ENCODE peak calls at places on chromosomes 16 and 17, in four cellular contexts. One of them, this sample, is unnamed.
A peak's percentile ranks its signal among the peaks of the same experiment; 100 is the strongest.

GRCh38 chr17:35807371-35808144 is 1.7 kb upstream of the TAF15 start:
- DNase-seq in IMR-90: peak; percentile 74
- DNase-seq in stimulated activated CD4-positive, alpha-beta T cell treated with anti-CD3 and anti-CD28 coated beads, Interleukin-1b, Interleukin-23, amount 100 ng/mL, for 24 hours: no peak
- DNase-seq in fibroblast of mammary gland: peak; percentile 53
- DNase-seq in this sample: no peak

GRCh38 chr17:60141111-60142018 is 8.4 kb upstream of the CA4 start:
- DNase-seq in stimulated activated CD4-positive, alpha-beta T cell treated with anti-CD3 and anti-CD28 coated beads, Interleukin-1b, Interleukin-23, amount 100 ng/mL, for 24 hours: no peak
- DNase-seq in fibroblast of mammary gland: no peak
- DNase-seq in IMR-90: peak; percentile 13
- DNase-seq in this sample: no peak

GRCh38 chr17:33389506-33390141 is 96.5 kb upstream of the ASIC2 start:
- DNase-seq in fibroblast of mammary gland: peak; percentile 2
- DNase-seq in IMR-90: no peak
- DNase-seq in stimulated activated CD4-positive, alpha-beta T cell treated with anti-CD3 and anti-CD28 coated beads, Interleukin-1b, Interleukin-23, amount 100 ng/mL, for 24 hours: no peak
- DNase-seq in this sample: no peak

GRCh38 chr17:35322749-35323148 is 50.7 kb downstream of the SLFN11 start:
- DNase-seq in stimulated activated CD4-positive, alpha-beta T cell treated with anti-CD3 and anti-CD28 coated beads, Interleukin-1b, Interleukin-23, amount 100 ng/mL, for 24 hours: no peak
- DNase-seq in IMR-90: no peak
- DNase-seq in fibroblast of mammary gland: no peak
- DNase-seq in this sample: no peak

GRCh38 chr17:49898547-49899490 is 51.0 kb upstream of the TAC4 start:
- DNase-seq in IMR-90: no peak
- DNase-seq in stimulated activated CD4-positive, alpha-beta T cell treated with anti-CD3 and anti-CD28 coated beads, Interleukin-1b, Interleukin-23, amount 100 ng/mL, for 24 hours: no peak
- DNase-seq in fibroblast of mammary gland: peak; percentile 13
- DNase-seq in this sample: no peak

GRCh38 chr16:22763655-22764054 is 50.3 kb upstream of the HS3ST2 start:
- DNase-seq in fibroblast of mammary gland: no peak
- DNase-seq in IMR-90: no peak
- DNase-seq in stimulated activated CD4-positive, alpha-beta T cell treated with anti-CD3 and anti-CD28 coated beads, Interleukin-1b, Interleukin-23, amount 100 ng/mL, for 24 hours: no peak
- DNase-seq in this sample: no peak

GRCh38 chr17:8163978-8164814 is 1.4 kb upstream of the VAMP2 start:
- DNase-seq in fibroblast of mammary gland: peak; percentile 83
- DNase-seq in IMR-90: peak; percentile 59
- DNase-seq in stimulated activated CD4-positive, alpha-beta T cell treated with anti-CD3 and anti-CD28 coated beads, Interleukin-1b, Interleukin-23, amount 100 ng/mL, for 24 hours: no peak
- DNase-seq in this sample: peak; percentile 74

GRCh38 chr17:8056976-8057625 is 18.2 kb downstream of the ALOX15B start:
- DNase-seq in stimulated activated CD4-positive, alpha-beta T cell treated with anti-CD3 and anti-CD28 coated beads, Interleukin-1b, Interleukin-23, amount 100 ng/mL, for 24 hours: no peak
- DNase-seq in fibroblast of mammary gland: no peak
- DNase-seq in IMR-90: no peak
- DNase-seq in this sample: no peak

GRCh38 chr16:81940781-81941560 is 70.3 kb downstream of the SDR42E1 start:
- DNase-seq in IMR-90: peak; percentile 64
- DNase-seq in fibroblast of mammary gland: peak; percentile 67
- DNase-seq in stimulated activated CD4-positive, alpha-beta T cell treated with anti-CD3 and anti-CD28 coated beads, Interleukin-1b, Interleukin-23, amount 100 ng/mL, for 24 hours: no peak
- DNase-seq in this sample: no peak

GRCh38 chr16:11572301-11572995 is 14.3 kb downstream of the LITAF start:
- DNase-seq in IMR-90: no peak
- DNase-seq in fibroblast of mammary gland: no peak
- DNase-seq in stimulated activated CD4-positive, alpha-beta T cell treated with anti-CD3 and anti-CD28 coated beads, Interleukin-1b, Interleukin-23, amount 100 ng/mL, for 24 hours: no peak
- DNase-seq in this sample: no peak

GRCh38 chr17:74922694-74923537 is at the start of gene USH1G:
- DNase-seq in IMR-90: no peak
- DNase-seq in stimulated activated CD4-positive, alpha-beta T cell treated with anti-CD3 and anti-CD28 coated beads, Interleukin-1b, Interleukin-23, amount 100 ng/mL, for 24 hours: no peak
- DNase-seq in fibroblast of mammary gland: no peak
- DNase-seq in this sample: no peak

GRCh38 chr17:77216435-77216980 is 75.7 kb downstream of the SEC14L1 start:
- DNase-seq in stimulated activated CD4-positive, alpha-beta T cell treated with anti-CD3 and anti-CD28 coated beads, Interleukin-1b, Interleukin-23, amount 100 ng/mL, for 24 hours: no peak
- DNase-seq in IMR-90: no peak
- DNase-seq in fibroblast of mammary gland: no peak
- DNase-seq in this sample: no peak

GRCh38 chr16:61228371-61228770 is 807.9 kb downstream of the CDH8 start:
- DNase-seq in fibroblast of mammary gland: no peak
- DNase-seq in stimulated activated CD4-positive, alpha-beta T cell treated with anti-CD3 and anti-CD28 coated beads, Interleukin-1b, Interleukin-23, amount 100 ng/mL, for 24 hours: no peak
- DNase-seq in IMR-90: no peak
- DNase-seq in this sample: no peak

GRCh38 chr16:51109173-51109572 is 41.9 kb downstream of the SALL1 start:
- DNase-seq in stimulated activated CD4-positive, alpha-beta T cell treated with anti-CD3 and anti-CD28 coated beads, Interleukin-1b, Interleukin-23, amount 100 ng/mL, for 24 hours: no peak
- DNase-seq in fibroblast of mammary gland: no peak
- DNase-seq in IMR-90: no peak
- DNase-seq in this sample: no peak

GRCh38 chr16:84730406-84731106 is 30.8 kb downstream of the USP10 start:
- DNase-seq in stimulated activated CD4-positive, alpha-beta T cell treated with anti-CD3 and anti-CD28 coated beads, Interleukin-1b, Interleukin-23, amount 100 ng/mL, for 24 hours: no peak
- DNase-seq in IMR-90: peak; percentile 97
- DNase-seq in fibroblast of mammary gland: peak; percentile 93
- DNase-seq in this sample: peak; percentile 20

GRCh38 chr16:14378131-14378551 is 251.9 kb downstream of the PARN start:
- DNase-seq in IMR-90: peak; percentile 92
- DNase-seq in stimulated activated CD4-positive, alpha-beta T cell treated with anti-CD3 and anti-CD28 coated beads, Interleukin-1b, Interleukin-23, amount 100 ng/mL, for 24 hours: no peak
- DNase-seq in fibroblast of mammary gland: peak; percentile 93
- DNase-seq in this sample: no peak

GRCh38 chr17:42797067-42798007 is 1.2 kb downstream of the COA3 start:
- DNase-seq in fibroblast of mammary gland: no peak
- DNase-seq in stimulated activated CD4-positive, alpha-beta T cell treated with anti-CD3 and anti-CD28 coated beads, Interleukin-1b, Interleukin-23, amount 100 ng/mL, for 24 hours: no peak
- DNase-seq in IMR-90: no peak
- DNase-seq in this sample: no peak

GRCh38 chr17:66301418-66301863 is 972 bp upstream of the PRKCA start:
- DNase-seq in fibroblast of mammary gland: no peak
- DNase-seq in IMR-90: no peak
- DNase-seq in stimulated activated CD4-positive, alpha-beta T cell treated with anti-CD3 and anti-CD28 coated beads, Interleukin-1b, Interleukin-23, amount 100 ng/mL, for 24 hours: no peak
- DNase-seq in this sample: no peak

GRCh38 chr16:68287276-68288251 is 23.2 kb downstream of the SLC7A6OS start:
- DNase-seq in fibroblast of mammary gland: peak; percentile 94
- DNase-seq in IMR-90: peak; percentile 86
- DNase-seq in stimulated activated CD4-positive, alpha-beta T cell treated with anti-CD3 and anti-CD28 coated beads, Interleukin-1b, Interleukin-23, amount 100 ng/mL, for 24 hours: no peak
- DNase-seq in this sample: no peak

GRCh38 chr17:37698132-37698615 is 46.7 kb downstream of the HNF1B start:
- DNase-seq in fibroblast of mammary gland: peak; percentile 23
- DNase-seq in IMR-90: peak; percentile 79
- DNase-seq in stimulated activated CD4-positive, alpha-beta T cell treated with anti-CD3 and anti-CD28 coated beads, Interleukin-1b, Interleukin-23, amount 100 ng/mL, for 24 hours: no peak
- DNase-seq in this sample: no peak

GRCh38 chr17:50948711-50949110 is 82.6 kb upstream of the TOB1 start:
- DNase-seq in stimulated activated CD4-positive, alpha-beta T cell treated with anti-CD3 and anti-CD28 coated beads, Interleukin-1b, Interleukin-23, amount 100 ng/mL, for 24 hours: no peak
- DNase-seq in IMR-90: no peak
- DNase-seq in fibroblast of mammary gland: no peak
- DNase-seq in this sample: no peak

GRCh38 chr17:6070895-6071511 is 824 bp downstream of the WSCD1 start:
- DNase-seq in fibroblast of mammary gland: no peak
- DNase-seq in IMR-90: no peak
- DNase-seq in stimulated activated CD4-positive, alpha-beta T cell treated with anti-CD3 and anti-CD28 coated beads, Interleukin-1b, Interleukin-23, amount 100 ng/mL, for 24 hours: no peak
- DNase-seq in this sample: no peak

GRCh38 chr16:26816885-26817571 is 249.7 kb upstream of the C16orf82 start:
- DNase-seq in stimulated activated CD4-positive, alpha-beta T cell treated with anti-CD3 and anti-CD28 coated beads, Interleukin-1b, Interleukin-23, amount 100 ng/mL, for 24 hours: no peak
- DNase-seq in fibroblast of mammary gland: peak; percentile 94
- DNase-seq in IMR-90: peak; percentile 37
- DNase-seq in this sample: no peak

GRCh38 chr17:38674749-38675615 is at the start of gene EPOP:
- DNase-seq in IMR-90: peak; percentile 76
- DNase-seq in stimulated activated CD4-positive, alpha-beta T cell treated with anti-CD3 and anti-CD28 coated beads, Interleukin-1b, Interleukin-23, amount 100 ng/mL, for 24 hours: peak; percentile 73
- DNase-seq in fibroblast of mammary gland: peak; percentile 74
- DNase-seq in this sample: peak; percentile 90

GRCh38 chr16:85329059-85329812 is 217.0 kb upstream of the CIBAR2 start:
- DNase-seq in stimulated activated CD4-positive, alpha-beta T cell treated with anti-CD3 and anti-CD28 coated beads, Interleukin-1b, Interleukin-23, amount 100 ng/mL, for 24 hours: no peak
- DNase-seq in fibroblast of mammary gland: no peak
- DNase-seq in IMR-90: peak; percentile 41
- DNase-seq in this sample: no peak

GRCh38 chr16:582218-582613 is 7.7 kb upstream of the RAB40C start:
- DNase-seq in fibroblast of mammary gland: no peak
- DNase-seq in IMR-90: no peak
- DNase-seq in stimulated activated CD4-positive, alpha-beta T cell treated with anti-CD3 and anti-CD28 coated beads, Interleukin-1b, Interleukin-23, amount 100 ng/mL, for 24 hours: no peak
- DNase-seq in this sample: no peak

GRCh38 chr17:8019665-8020064 is 17.2 kb downstream of the GUCY2D start:
- DNase-seq in stimulated activated CD4-positive, alpha-beta T cell treated with anti-CD3 and anti-CD28 coated beads, Interleukin-1b, Interleukin-23, amount 100 ng/mL, for 24 hours: no peak
- DNase-seq in IMR-90: peak; percentile 15
- DNase-seq in fibroblast of mammary gland: peak; percentile 61
- DNase-seq in this sample: no peak

GRCh38 chr17:673200-673681 is 41.4 kb downstream of the VPS53 start:
- DNase-seq in IMR-90: peak; percentile 78
- DNase-seq in fibroblast of mammary gland: no peak
- DNase-seq in stimulated activated CD4-positive, alpha-beta T cell treated with anti-CD3 and anti-CD28 coated beads, Interleukin-1b, Interleukin-23, amount 100 ng/mL, for 24 hours: no peak
- DNase-seq in this sample: no peak

GRCh38 chr17:58323420-58324408 is 4.9 kb downstream of the TSPOAP1 start:
- DNase-seq in IMR-90: no peak
- DNase-seq in fibroblast of mammary gland: no peak
- DNase-seq in stimulated activated CD4-positive, alpha-beta T cell treated with anti-CD3 and anti-CD28 coated beads, Interleukin-1b, Interleukin-23, amount 100 ng/mL, for 24 hours: no peak
- DNase-seq in this sample: no peak

GRCh38 chr17:82229686-82230626 is 1.1 kb downstream of the SLC16A3 start:
- DNase-seq in fibroblast of mammary gland: no peak
- DNase-seq in stimulated activated CD4-positive, alpha-beta T cell treated with anti-CD3 and anti-CD28 coated beads, Interleukin-1b, Interleukin-23, amount 100 ng/mL, for 24 hours: no peak
- DNase-seq in IMR-90: no peak
- DNase-seq in this sample: no peak

GRCh38 chr17:82062076-82062983 is 3.3 kb downstream of the DUS1L start:
- DNase-seq in IMR-90: no peak
- DNase-seq in fibroblast of mammary gland: no peak
- DNase-seq in stimulated activated CD4-positive, alpha-beta T cell treated with anti-CD3 and anti-CD28 coated beads, Interleukin-1b, Interleukin-23, amount 100 ng/mL, for 24 hours: no peak
- DNase-seq in this sample: no peak

GRCh38 chr16:19085679-19086200 is 18.3 kb downstream of the COQ7 start:
- DNase-seq in fibroblast of mammary gland: peak; percentile 44
- DNase-seq in stimulated activated CD4-positive, alpha-beta T cell treated with anti-CD3 and anti-CD28 coated beads, Interleukin-1b, Interleukin-23, amount 100 ng/mL, for 24 hours: no peak
- DNase-seq in IMR-90: no peak
- DNase-seq in this sample: no peak

This sample was measured in occipital lobe.